ENCODE peak calls at places on chromosome 7, in four cellular contexts. T is nephron progenitor cell, C is upper lobe of left lung, D is OCI-LY7. I is an unnamed sample.

GRCh38 chr7:22387583-22387982 is 30.6 kb upstream of the RAPGEF5 start:
- DNase-seq in T (no peak), C (no peak), D (no peak), I (no peak)

GRCh38 chr7:11831727-11832495 is at the start of gene THSD7A:
- DNase-seq in T (peak; percentile 79), D (no peak), C (peak; percentile 90), I (no peak)

GRCh38 chr7:41035788-41036187 is 667.1 kb downstream of the INHBA start:
- DNase-seq in C (no peak), T (no peak), D (peak; percentile 24), I (no peak)

GRCh38 chr7:33742521-33742920 is 162.8 kb upstream of the BMPER start:
- DNase-seq in D (no peak), T (no peak), C (no peak), I (no peak)

GRCh38 chr7:113392841-113393540 is 274.6 kb upstream of the SMIM30 start:
- DNase-seq in T (no peak), D (no peak), C (no peak), I (no peak)

GRCh38 chr7:81277691-81278090 is 358.8 kb upstream of the SEMA3C start:
- DNase-seq in T (no peak), D (no peak), C (no peak), I (no peak)

GRCh38 chr7:27994639-27995038 is 186.0 kb downstream of the JAZF1 start:
- DNase-seq in T (no peak), D (no peak), C (no peak), I (no peak)

GRCh38 chr7:137508437-137509175 is 165.1 kb upstream of the PTN start:
- DNase-seq in C (no peak), D (no peak), T (no peak), I (no peak)

GRCh38 chr7:47807756-47808155 is 140.5 kb downstream of the PKD1L1 start:
- DNase-seq in T (no peak), D (peak; percentile 57), C (no peak), I (no peak)

GRCh38 chr7:51220226-51220625 is 96.4 kb downstream of the COBL start:
- DNase-seq in T (no peak), C (no peak), D (no peak), I (no peak)

GRCh38 chr7:51217804-51218203 is 98.8 kb downstream of the COBL start:
- DNase-seq in C (no peak), D (no peak), T (no peak), I (no peak)

GRCh38 chr7:51222916-51223315 is 93.7 kb downstream of the COBL start:
- DNase-seq in T (no peak), D (no peak), C (no peak), I (no peak)

GRCh38 chr7:51223505-51223904 is 93.1 kb downstream of the COBL start:
- DNase-seq in T (no peak), D (no peak), C (no peak), I (no peak)

DNA sequence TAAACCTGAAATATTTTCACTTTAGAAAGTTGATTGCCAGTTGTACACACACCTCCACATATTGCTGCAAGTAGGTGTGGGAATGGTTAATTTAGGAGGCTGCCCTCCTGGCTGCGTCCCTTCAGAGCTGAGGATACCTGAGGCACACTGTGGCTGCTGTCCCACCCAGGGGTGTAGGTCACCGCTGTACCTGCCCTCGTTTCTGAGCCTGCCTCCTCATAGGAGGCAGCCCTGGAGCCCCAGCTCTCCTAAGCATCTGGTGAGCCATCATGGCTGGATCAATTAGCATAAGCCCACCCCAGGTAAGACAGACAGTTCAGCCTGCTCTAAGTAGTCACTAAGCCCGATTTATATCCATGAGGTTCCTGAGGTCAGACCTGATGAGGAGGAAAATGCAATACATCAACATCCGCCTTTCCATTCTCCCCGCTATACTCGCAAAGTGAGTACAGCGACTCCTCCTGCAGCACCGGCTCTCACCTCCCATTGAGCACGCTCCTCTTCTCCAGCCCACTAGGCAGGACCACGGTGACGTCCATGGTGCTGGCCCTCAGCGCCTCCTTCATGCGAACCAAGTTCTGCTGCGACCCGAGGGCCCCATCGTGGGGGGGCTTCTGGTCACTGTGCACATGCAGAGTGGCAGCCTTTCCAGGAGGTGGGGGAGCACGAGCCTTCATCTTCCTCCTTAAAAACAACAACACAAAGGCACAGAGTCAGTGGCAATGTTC is 97.2 kb downstream of the COBL start:
- DNase-seq in C (no peak), D (no peak), T (peak; percentile 23), I (no peak)
- TF ChIP-seq CTCF in C (no peak), D (no peak), T (no peak), I (no peak)

GRCh38 chr7:140655511-140656408 is 15.1 kb upstream of the DENND2A start:
- DNase-seq in T (no peak), D (no peak), C (no peak), I (no peak)

GRCh38 chr7:140659727-140660396 is 12.9 kb upstream of the ADCK2 start:
- DNase-seq in D (no peak), T (no peak), C (no peak), I (no peak)

GRCh38 chr7:140656548-140657515 is 15.9 kb upstream of the ADCK2 start:
- DNase-seq in D (peak; percentile 54), T (no peak), C (no peak), I (no peak)

GRCh38 chr7:140661124-140661523 is 11.6 kb upstream of the ADCK2 start:
- DNase-seq in T (no peak), C (no peak), D (no peak), I (no peak)
- TF ChIP-seq CTCF in T (no peak), C (no peak), D (peak; percentile 26), I (no peak)

GRCh38 chr7:130154501-130155317 is 50.5 kb downstream of the TMEM209 start:
- DNase-seq in C (peak; percentile 83), D (no peak), T (no peak), I (no peak)
- TF ChIP-seq CTCF in C (no peak), D (peak; percentile 35), T (peak; percentile 33), I (no peak)

GRCh38 chr7:95718556-95719410 is 53.6 kb upstream of the DYNC1I1 start:
- DNase-seq in D (no peak), T (no peak), C (no peak), I (no peak)
- TF ChIP-seq CTCF in D (peak; percentile 61), T (peak; percentile 21), C (no peak), I (no peak)

GRCh38 chr7:139602143-139602722 is 78.7 kb downstream of the CLEC2L start:
- DNase-seq in T (no peak), C (no peak), D (peak; percentile 57), I (no peak)
- TF ChIP-seq CTCF in T (peak; percentile 49), C (peak; percentile 40), D (peak; percentile 81), I (peak; percentile 45)

I was measured in natural killer cell.